ENCODE peak calls at places on chromosomes 13 and 19, in five cellular contexts. R, H, B, W and I are unnamed samples.

GRCh38 chr13:56735537-56735942 is 405.2 kb upstream of the PRR20A start:
- DNase-seq in W (no peak), R (no peak), H (peak), B (no peak), I (no peak)

GRCh38 chr13:44322928-44323327 is 50.7 kb upstream of the SERP2 start:
- DNase-seq in R (no peak), H (no peak), W (no peak), B (no peak), I (no peak)

GRCh38 chr19:4547303-4548237 is 7.7 kb upstream of the LRG1 start:
- DNase-seq in R (no peak), B (no peak), H (peak), W (peak), I (peak)

GRCh38 chr13:43994999-43995859 is 115.5 kb downstream of the LACC1 start:
- DNase-seq in R (no peak), H (no peak), B (no peak), W (no peak), I (no peak)

GRCh38 chr13:46476174-46476573 is 76.8 kb upstream of the LRCH1 start:
- DNase-seq in B (no peak), R (no peak), H (no peak), W (no peak), I (no peak)

GRCh38 chr13:113122571-113123225 is at the start of gene F10:
- DNase-seq in R (no peak), W (no peak), B (peak), H (peak), I (peak)

GRCh38 chr19:10797078-10797477 is 38.9 kb downstream of the TMED1 start:
- DNase-seq in R (no peak), B (no peak), H (no peak), W (no peak), I (no peak)

GRCh38 chr13:98133949-98134348 is 8.9 kb upstream of the FARP1 start:
- DNase-seq in W (peak), H (no peak), B (no peak), R (no peak), I (no peak)

GRCh38 chr19:4929186-4929585 is 19.9 kb downstream of the UHRF1 start:
- DNase-seq in W (no peak), B (no peak), R (no peak), H (no peak), I (no peak)

GRCh38 chr13:111181977-111182376 is 66.9 kb downstream of the ARHGEF7 start:
- DNase-seq in B (no peak), R (no peak), H (no peak), W (no peak), I (no peak)

GRCh38 chr19:3057275-3057714 is 5.0 kb downstream of the TLE5 start:
- DNase-seq in B (no peak), W (no peak), R (no peak), H (peak), I (peak)

GRCh38 chr13:23372264-23372905 is 61.1 kb downstream of the SACS start:
- DNase-seq in W (peak), B (peak), R (no peak), H (no peak), I (no peak)

GRCh38 chr13:40664100-40665060 is 2.1 kb downstream of the FOXO1 start:
- DNase-seq in W (peak), H (peak), R (no peak), B (no peak), I (peak)

GRCh38 chr13:52827839-52828238 is 20.6 kb downstream of the PCDH8 start:
- DNase-seq in W (no peak), R (no peak), H (no peak), B (no peak), I (no peak)

GRCh38 chr13:30870049-30870884 is 35.8 kb upstream of the MEDAG start:
- DNase-seq in R (no peak), B (peak), H (peak), W (peak), I (peak)

GRCh38 chr19:13029893-13030292 is 34.6 kb downstream of the NFIX start:
- DNase-seq in W (peak), R (no peak), H (no peak), B (no peak), I (peak)

GRCh38 chr13:61413572-61413971 is 2.1 kb downstream of the PCDH20 start:
- DNase-seq in R (no peak), B (no peak), W (no peak), H (no peak), I (no peak)

GRCh38 chr19:5349041-5349440 is 8.4 kb upstream of the PTPRS start:
- DNase-seq in R (no peak), H (no peak), W (no peak), B (no peak), I (no peak)

GRCh38 chr19:19171821-19172532 is 1.9 kb upstream of the MEF2B start:
- DNase-seq in B (peak), R (no peak), W (peak), H (no peak), I (no peak)

GRCh38 chr13:73268306-73268705 is 209.5 kb downstream of the KLF5 start:
- DNase-seq in B (peak), W (no peak), R (no peak), H (no peak), I (no peak)

GRCh38 chr19:33277434-33277833 is 24.9 kb downstream of the CEBPA start:
- DNase-seq in H (no peak), B (no peak), R (no peak), W (no peak), I (no peak)

GRCh38 chr13:85419611-85420010 is 379.6 kb downstream of the SLITRK6 start:
- DNase-seq in W (no peak), H (no peak), B (no peak), R (no peak), I (no peak)

GRCh38 chr13:29849731-29850212 is 645 bp downstream of the UBL3 start:
- DNase-seq in H (peak), B (peak), R (no peak), W (peak), I (peak)

GRCh38 chr19:17873661-17874422 is 2.1 kb downstream of the SLC5A5 start:
- DNase-seq in H (peak), W (peak), B (no peak), R (no peak), I (peak)

GRCh38 chr13:112928958-112929777 is 39.8 kb upstream of the MCF2L start:
- DNase-seq in H (no peak), W (peak), R (no peak), B (peak), I (peak)

GRCh38 chr19:55041627-55042343 is 3.7 kb upstream of the GP6 start:
- DNase-seq in H (no peak), B (no peak), R (no peak), W (no peak), I (no peak)

GRCh38 chr13:51861728-51862300 is at the start of gene CCDC70:
- DNase-seq in R (no peak), H (no peak), W (peak), B (peak), I (no peak)

GRCh38 chr13:50052478-50052877 is 37.2 kb downstream of the KCNRG start:
- DNase-seq in W (no peak), H (no peak), R (no peak), B (no peak), I (no peak)

GRCh38 chr19:52570005-52570861 is at the start of gene ZNF701:
- DNase-seq in B (peak), R (peak), H (peak), W (no peak), I (peak)
- TF ChIP-seq POLR2A in B (peak), R (peak), H (no peak), W (no peak), I (peak)

DNA sequence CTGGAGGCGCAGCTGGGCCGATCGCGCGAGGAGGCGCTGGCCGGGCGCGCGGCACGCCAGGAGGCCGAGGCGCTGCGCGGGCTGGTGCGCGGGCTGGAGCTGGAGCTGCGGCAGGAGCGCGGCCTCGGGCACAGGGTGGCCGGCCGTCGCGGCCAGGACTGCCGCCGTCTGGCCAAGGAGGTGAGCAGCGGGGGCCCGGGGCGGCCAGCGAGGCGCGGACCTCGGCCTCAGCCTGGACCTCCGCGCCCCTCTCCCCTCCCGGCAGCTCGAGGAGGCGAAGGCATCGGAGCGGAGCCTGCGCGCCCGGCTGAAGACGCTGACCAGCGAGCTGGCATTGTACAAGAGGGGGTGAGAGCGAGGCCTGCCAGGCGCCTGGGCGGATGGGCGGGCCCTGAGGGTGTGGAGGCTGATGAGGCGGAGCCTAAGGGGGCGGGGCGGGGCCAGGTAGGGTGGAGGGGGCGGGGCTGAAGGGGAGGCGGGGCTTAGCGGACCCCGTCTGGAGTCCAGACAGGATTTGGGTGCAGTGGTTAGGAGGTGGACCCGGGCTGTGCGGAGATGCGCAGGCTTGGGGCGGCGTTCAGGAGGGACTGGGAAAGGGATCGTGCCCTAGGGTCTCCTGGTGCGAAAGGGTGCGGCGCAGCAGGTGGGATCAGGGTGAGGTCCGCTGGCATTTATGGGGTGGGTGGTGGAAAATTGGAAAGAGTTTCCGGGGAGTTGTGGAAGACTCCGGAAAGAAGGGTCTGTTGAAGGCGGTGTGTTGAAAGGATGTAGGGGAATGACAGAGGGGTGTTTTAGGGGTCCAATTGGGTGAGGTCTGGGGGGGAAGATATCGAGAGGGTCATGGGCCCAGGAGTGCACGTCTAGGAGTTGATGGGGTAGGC is 7.5 kb downstream of the PGLYRP1 start:
- DNase-seq in R (peak), H (peak), B (no peak), W (peak), I (peak)
- TF ChIP-seq POLR2A in R (peak), H (no peak), B (no peak), W (no peak), I (no peak)

DNA sequence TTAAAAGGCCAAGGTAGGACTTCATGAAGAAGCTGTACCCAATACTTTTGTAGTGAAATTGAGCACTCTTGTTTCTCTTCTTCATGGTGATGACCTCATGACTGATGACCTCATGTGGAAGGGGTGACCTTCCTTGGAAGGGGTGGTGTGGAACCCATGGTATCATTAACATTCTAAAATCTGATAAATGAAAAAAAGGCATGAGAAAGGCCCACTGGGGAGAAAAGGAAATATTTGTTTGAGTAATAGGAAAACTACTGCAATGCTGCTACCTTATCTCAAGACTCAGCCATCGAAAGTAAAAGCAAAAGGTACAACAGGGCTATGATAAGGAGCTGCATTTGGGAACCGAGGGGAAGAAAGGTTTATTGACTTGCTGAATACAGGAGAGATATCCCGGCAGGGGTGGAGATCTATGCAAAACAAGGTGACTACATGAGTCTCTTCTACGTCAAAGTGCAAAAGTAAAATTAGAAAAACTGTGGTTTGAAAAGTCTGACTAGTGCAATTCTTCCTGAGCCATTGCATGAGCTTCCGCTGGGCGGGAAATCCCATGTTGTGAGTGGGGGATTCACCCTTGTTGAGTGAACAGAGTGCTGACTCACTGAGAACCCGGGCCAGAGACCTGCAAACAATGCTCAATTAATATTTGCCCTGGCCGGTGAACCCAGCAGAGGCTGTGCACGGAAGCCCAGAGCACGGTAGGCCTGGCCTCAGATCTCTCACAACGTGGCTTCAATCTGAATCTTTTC is 138.9 kb upstream of the RFC3 start:
- DNase-seq in R (no peak), H (peak), W (no peak), B (peak), I (peak)
- TF ChIP-seq POLR2A in R (no peak), H (no peak), W (no peak), B (no peak), I (no peak)

DNA sequence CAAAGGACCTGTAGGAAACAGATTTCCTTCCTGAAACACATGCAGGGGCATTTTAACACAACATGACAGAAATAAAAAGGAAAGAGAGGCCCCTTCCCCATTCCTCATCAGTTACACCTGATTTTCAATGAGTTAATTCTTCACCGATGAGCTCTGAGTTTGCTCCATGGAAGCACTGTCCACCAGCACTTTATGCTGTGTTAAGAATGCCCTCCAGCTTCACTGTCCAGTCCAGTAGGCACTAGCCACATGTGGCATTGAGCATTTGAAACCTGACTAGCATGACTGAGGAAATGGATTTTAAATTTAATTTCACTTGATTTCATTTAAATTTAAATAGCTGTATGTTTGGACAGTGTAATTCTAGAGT is 217.2 kb upstream of the SLC10A2 start:
- DNase-seq in R (no peak), B (no peak), H (no peak), W (no peak), I (no peak)
- TF ChIP-seq POLR2A in R (no peak), B (no peak), H (no peak), W (no peak), I (no peak)

GRCh38 chr19:53196777-53197396 is 3.7 kb upstream of the ZNF665 start:
- DNase-seq in H (peak), W (peak), R (peak), B (peak), I (peak)
- TF ChIP-seq POLR2A in H (no peak), W (no peak), R (peak), B (peak), I (peak)

DNA sequence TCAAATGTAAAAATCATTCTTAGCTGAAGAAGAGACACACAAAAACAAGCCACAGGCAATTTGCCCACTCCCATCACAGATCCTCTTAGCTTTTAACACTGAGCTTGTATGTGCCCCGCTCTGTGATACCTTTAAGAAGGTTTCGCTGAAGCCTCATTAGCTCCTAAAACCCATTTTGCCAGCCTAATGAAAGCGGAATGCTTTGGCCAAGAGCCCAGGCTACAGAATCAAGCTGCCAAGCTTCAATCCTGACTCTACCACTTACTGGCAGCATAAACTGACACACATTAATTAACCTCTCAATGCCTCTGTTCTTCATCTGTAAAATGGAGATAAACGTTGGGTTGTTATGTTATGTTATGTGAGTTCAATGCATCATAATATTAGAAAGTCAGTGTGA is 10.5 kb downstream of the ZNF112 start:
- DNase-seq in H (no peak), B (no peak), W (no peak), R (no peak), I (no peak)
- TF ChIP-seq POLR2A in H (no peak), B (no peak), W (no peak), R (no peak), I (no peak)

GRCh38 chr19:40716031-40716654 is 543 bp downstream of the COQ8B start:
- DNase-seq in R (no peak), H (no peak), W (no peak), B (peak), I (peak)
- TF ChIP-seq POLR2A in R (no peak), H (no peak), W (no peak), B (peak), I (peak)

GRCh38 chr13:75356426-75356825 is 125.5 kb downstream of the TBC1D4 start:
- DNase-seq in W (no peak), B (no peak), R (no peak), H (no peak), I (no peak)
- TF ChIP-seq POLR2A in W (no peak), B (no peak), R (no peak), H (no peak), I (no peak)